ENCODE peak calls at places on chromosomes 3 and 15, in nine cellular contexts. One of them, this sample, is unnamed.

GRCh38 chr3:126540342-126540849 is 16.4 kb downstream of the CHST13 start:
- DNase-seq in choroid plexus epithelial cell: peak
- DNase-seq in esophagus squamous epithelium: no peak
- DNase-seq in astrocyte of the spinal cord: peak
- DNase-seq in ovary: peak
- DNase-seq in cardiac fibroblast: peak
- DNase-seq in upper lobe of right lung: peak
- DNase-seq in tibial artery: peak
- DNase-seq in fibroblast of pulmonary artery: peak
- DNase-seq in this sample: peak

GRCh38 chr3:66836363-66837152 is 161.5 kb upstream of the KBTBD8 start:
- DNase-seq in choroid plexus epithelial cell: peak
- DNase-seq in esophagus squamous epithelium: no peak
- DNase-seq in astrocyte of the spinal cord: peak
- DNase-seq in ovary: no peak
- DNase-seq in cardiac fibroblast: peak
- DNase-seq in upper lobe of right lung: no peak
- DNase-seq in tibial artery: no peak
- DNase-seq in fibroblast of pulmonary artery: peak
- DNase-seq in this sample: no peak

GRCh38 chr15:80494311-80494710 is 90.1 kb downstream of the ARNT2 start:
- DNase-seq in choroid plexus epithelial cell: peak
- DNase-seq in esophagus squamous epithelium: no peak
- DNase-seq in astrocyte of the spinal cord: peak
- DNase-seq in ovary: no peak
- DNase-seq in cardiac fibroblast: peak
- DNase-seq in upper lobe of right lung: no peak
- DNase-seq in tibial artery: no peak
- DNase-seq in fibroblast of pulmonary artery: peak
- DNase-seq in this sample: no peak

GRCh38 chr3:40046149-40046548 is 236.7 kb downstream of the MYRIP start:
- DNase-seq in choroid plexus epithelial cell: no peak
- DNase-seq in esophagus squamous epithelium: no peak
- DNase-seq in astrocyte of the spinal cord: no peak
- DNase-seq in ovary: no peak
- DNase-seq in cardiac fibroblast: no peak
- DNase-seq in upper lobe of right lung: no peak
- DNase-seq in tibial artery: no peak
- DNase-seq in fibroblast of pulmonary artery: no peak
- DNase-seq in this sample: no peak

GRCh38 chr3:23239181-23240068 is 36.3 kb downstream of the UBE2E2 start:
- DNase-seq in choroid plexus epithelial cell: no peak
- DNase-seq in esophagus squamous epithelium: no peak
- DNase-seq in astrocyte of the spinal cord: no peak
- DNase-seq in ovary: no peak
- DNase-seq in cardiac fibroblast: peak
- DNase-seq in upper lobe of right lung: no peak
- DNase-seq in tibial artery: no peak
- DNase-seq in fibroblast of pulmonary artery: peak
- DNase-seq in this sample: no peak

GRCh38 chr15:30924353-30924752 is 20.6 kb downstream of the FAN1 start:
- DNase-seq in choroid plexus epithelial cell: peak
- DNase-seq in esophagus squamous epithelium: no peak
- DNase-seq in astrocyte of the spinal cord: peak
- DNase-seq in ovary: no peak
- DNase-seq in cardiac fibroblast: peak
- DNase-seq in upper lobe of right lung: no peak
- DNase-seq in tibial artery: no peak
- DNase-seq in fibroblast of pulmonary artery: peak
- DNase-seq in this sample: no peak

GRCh38 chr3:196559826-196560225 is 8.5 kb downstream of the WDR53 start:
- DNase-seq in choroid plexus epithelial cell: no peak
- DNase-seq in esophagus squamous epithelium: no peak
- DNase-seq in astrocyte of the spinal cord: no peak
- DNase-seq in ovary: no peak
- DNase-seq in cardiac fibroblast: no peak
- DNase-seq in upper lobe of right lung: no peak
- DNase-seq in tibial artery: no peak
- DNase-seq in fibroblast of pulmonary artery: peak
- DNase-seq in this sample: no peak

GRCh38 chr3:46835486-46835885 is 27.8 kb downstream of the MYL3 start:
- DNase-seq in choroid plexus epithelial cell: no peak
- DNase-seq in esophagus squamous epithelium: no peak
- DNase-seq in astrocyte of the spinal cord: no peak
- DNase-seq in ovary: no peak
- DNase-seq in cardiac fibroblast: no peak
- DNase-seq in upper lobe of right lung: no peak
- DNase-seq in tibial artery: no peak
- DNase-seq in fibroblast of pulmonary artery: no peak
- DNase-seq in this sample: no peak

GRCh38 chr3:57068437-57069089 is 8.1 kb downstream of the SPATA12 start:
- DNase-seq in choroid plexus epithelial cell: peak
- DNase-seq in esophagus squamous epithelium: peak
- DNase-seq in astrocyte of the spinal cord: peak
- DNase-seq in ovary: no peak
- DNase-seq in cardiac fibroblast: peak
- DNase-seq in upper lobe of right lung: no peak
- DNase-seq in tibial artery: peak
- DNase-seq in fibroblast of pulmonary artery: peak
- DNase-seq in this sample: no peak

GRCh38 chr3:186609247-186609868 is 3.5 kb upstream of the AHSG start:
- DNase-seq in choroid plexus epithelial cell: peak
- DNase-seq in esophagus squamous epithelium: no peak
- DNase-seq in astrocyte of the spinal cord: no peak
- DNase-seq in ovary: no peak
- DNase-seq in cardiac fibroblast: peak
- DNase-seq in upper lobe of right lung: no peak
- DNase-seq in tibial artery: no peak
- DNase-seq in fibroblast of pulmonary artery: peak
- DNase-seq in this sample: no peak

GRCh38 chr15:66524801-66525200 is 19.7 kb downstream of the ZWILCH start:
- DNase-seq in choroid plexus epithelial cell: no peak
- DNase-seq in esophagus squamous epithelium: no peak
- DNase-seq in astrocyte of the spinal cord: no peak
- DNase-seq in ovary: no peak
- DNase-seq in cardiac fibroblast: no peak
- DNase-seq in upper lobe of right lung: no peak
- DNase-seq in tibial artery: no peak
- DNase-seq in fibroblast of pulmonary artery: no peak
- DNase-seq in this sample: no peak

GRCh38 chr3:45223889-45224730 is 2.0 kb downstream of the TMEM158 start:
- DNase-seq in choroid plexus epithelial cell: peak
- DNase-seq in esophagus squamous epithelium: no peak
- DNase-seq in astrocyte of the spinal cord: peak
- DNase-seq in ovary: no peak
- DNase-seq in cardiac fibroblast: peak
- DNase-seq in upper lobe of right lung: no peak
- DNase-seq in tibial artery: no peak
- DNase-seq in fibroblast of pulmonary artery: peak
- DNase-seq in this sample: no peak

GRCh38 chr3:114332342-114333179 is 38.7 kb downstream of the TIGIT start:
- DNase-seq in choroid plexus epithelial cell: no peak
- DNase-seq in esophagus squamous epithelium: no peak
- DNase-seq in astrocyte of the spinal cord: no peak
- DNase-seq in ovary: no peak
- DNase-seq in cardiac fibroblast: no peak
- DNase-seq in upper lobe of right lung: no peak
- DNase-seq in tibial artery: no peak
- DNase-seq in fibroblast of pulmonary artery: no peak
- DNase-seq in this sample: no peak

GRCh38 chr3:169659858-169660614 is 3.5 kb downstream of the MECOM start:
- DNase-seq in choroid plexus epithelial cell: no peak
- DNase-seq in esophagus squamous epithelium: no peak
- DNase-seq in astrocyte of the spinal cord: peak
- DNase-seq in ovary: no peak
- DNase-seq in cardiac fibroblast: no peak
- DNase-seq in upper lobe of right lung: no peak
- DNase-seq in tibial artery: no peak
- DNase-seq in fibroblast of pulmonary artery: peak
- DNase-seq in this sample: no peak

GRCh38 chr3:194472290-194472920 is 14.4 kb downstream of the ATP13A3 start:
- DNase-seq in choroid plexus epithelial cell: peak
- DNase-seq in esophagus squamous epithelium: no peak
- DNase-seq in astrocyte of the spinal cord: peak
- DNase-seq in ovary: no peak
- DNase-seq in cardiac fibroblast: peak
- DNase-seq in upper lobe of right lung: no peak
- DNase-seq in tibial artery: no peak
- DNase-seq in fibroblast of pulmonary artery: peak
- DNase-seq in this sample: no peak

GRCh38 chr3:69326821-69327433 is 59.0 kb downstream of the FRMD4B start:
- DNase-seq in choroid plexus epithelial cell: peak
- DNase-seq in esophagus squamous epithelium: no peak
- DNase-seq in astrocyte of the spinal cord: no peak
- DNase-seq in ovary: no peak
- DNase-seq in cardiac fibroblast: peak
- DNase-seq in upper lobe of right lung: no peak
- DNase-seq in tibial artery: no peak
- DNase-seq in fibroblast of pulmonary artery: no peak
- DNase-seq in this sample: no peak

GRCh38 chr15:23038741-23039150 is 623 bp downstream of the TUBGCP5 start:
- DNase-seq in choroid plexus epithelial cell: peak
- DNase-seq in esophagus squamous epithelium: no peak
- DNase-seq in astrocyte of the spinal cord: peak
- DNase-seq in ovary: no peak
- DNase-seq in cardiac fibroblast: peak
- DNase-seq in upper lobe of right lung: no peak
- DNase-seq in tibial artery: no peak
- DNase-seq in fibroblast of pulmonary artery: peak
- DNase-seq in this sample: no peak

GRCh38 chr3:140706360-140706759 is 28.5 kb downstream of the TRIM42 start:
- DNase-seq in choroid plexus epithelial cell: no peak
- DNase-seq in esophagus squamous epithelium: no peak
- DNase-seq in astrocyte of the spinal cord: no peak
- DNase-seq in ovary: no peak
- DNase-seq in cardiac fibroblast: no peak
- DNase-seq in upper lobe of right lung: no peak
- DNase-seq in tibial artery: no peak
- DNase-seq in fibroblast of pulmonary artery: no peak
- DNase-seq in this sample: no peak

GRCh38 chr3:140708815-140709214 is 31.0 kb downstream of the TRIM42 start:
- DNase-seq in choroid plexus epithelial cell: no peak
- DNase-seq in esophagus squamous epithelium: no peak
- DNase-seq in astrocyte of the spinal cord: no peak
- DNase-seq in ovary: no peak
- DNase-seq in cardiac fibroblast: no peak
- DNase-seq in upper lobe of right lung: no peak
- DNase-seq in tibial artery: no peak
- DNase-seq in fibroblast of pulmonary artery: no peak
- DNase-seq in this sample: no peak

GRCh38 chr3:140703496-140703895 is 25.6 kb downstream of the TRIM42 start:
- DNase-seq in choroid plexus epithelial cell: no peak
- DNase-seq in esophagus squamous epithelium: no peak
- DNase-seq in astrocyte of the spinal cord: no peak
- DNase-seq in ovary: no peak
- DNase-seq in cardiac fibroblast: no peak
- DNase-seq in upper lobe of right lung: no peak
- DNase-seq in tibial artery: no peak
- DNase-seq in fibroblast of pulmonary artery: no peak
- DNase-seq in this sample: no peak

GRCh38 chr3:140704733-140705132 is 26.9 kb downstream of the TRIM42 start:
- DNase-seq in choroid plexus epithelial cell: no peak
- DNase-seq in esophagus squamous epithelium: no peak
- DNase-seq in astrocyte of the spinal cord: no peak
- DNase-seq in ovary: no peak
- DNase-seq in cardiac fibroblast: no peak
- DNase-seq in upper lobe of right lung: no peak
- DNase-seq in tibial artery: no peak
- DNase-seq in fibroblast of pulmonary artery: no peak
- DNase-seq in this sample: no peak

GRCh38 chr3:140705954-140706353 is 28.1 kb downstream of the TRIM42 start:
- DNase-seq in choroid plexus epithelial cell: no peak
- DNase-seq in esophagus squamous epithelium: no peak
- DNase-seq in astrocyte of the spinal cord: no peak
- DNase-seq in ovary: no peak
- DNase-seq in cardiac fibroblast: no peak
- DNase-seq in upper lobe of right lung: no peak
- DNase-seq in tibial artery: no peak
- DNase-seq in fibroblast of pulmonary artery: no peak
- DNase-seq in this sample: no peak
- H3K4me3 ChIP-seq in choroid plexus epithelial cell: no peak
- H3K4me3 ChIP-seq in esophagus squamous epithelium: no peak
- H3K4me3 ChIP-seq in astrocyte of the spinal cord: no peak
- H3K4me3 ChIP-seq in ovary: no peak
- H3K4me3 ChIP-seq in cardiac fibroblast: no peak
- H3K4me3 ChIP-seq in upper lobe of right lung: no peak
- H3K4me3 ChIP-seq in tibial artery: no peak
- H3K4me3 ChIP-seq in fibroblast of pulmonary artery: no peak
- H3K4me3 ChIP-seq in this sample: no peak

GRCh38 chr3:109228391-109229080 is 87.8 kb downstream of the DPPA2 start:
- DNase-seq in choroid plexus epithelial cell: no peak
- DNase-seq in esophagus squamous epithelium: no peak
- DNase-seq in astrocyte of the spinal cord: no peak
- DNase-seq in ovary: no peak
- DNase-seq in cardiac fibroblast: no peak
- DNase-seq in upper lobe of right lung: no peak
- DNase-seq in tibial artery: no peak
- DNase-seq in fibroblast of pulmonary artery: no peak
- DNase-seq in this sample: no peak

DNA sequence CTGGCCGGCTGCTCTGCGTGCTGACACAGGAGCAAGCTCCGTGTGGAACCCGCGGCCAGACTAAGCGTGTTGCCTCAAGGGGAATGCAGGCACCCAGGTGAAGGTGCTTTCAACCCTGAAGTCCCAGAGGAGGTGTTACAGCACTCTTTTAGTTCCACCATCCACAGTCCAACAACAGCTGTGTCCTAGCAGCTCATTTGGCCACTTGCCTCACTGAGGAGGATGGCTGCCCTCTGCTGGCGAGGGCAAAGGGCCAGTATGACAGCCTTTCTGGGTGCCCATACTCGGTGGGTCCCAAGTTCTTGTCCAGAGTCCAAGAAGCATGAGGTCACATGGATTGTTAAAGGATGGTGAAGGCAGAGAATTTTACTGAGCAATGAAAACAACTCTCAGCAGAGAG is 87.8 kb downstream of the C3orf85 start:
- DNase-seq in choroid plexus epithelial cell: no peak
- DNase-seq in esophagus squamous epithelium: no peak
- DNase-seq in astrocyte of the spinal cord: no peak
- DNase-seq in ovary: no peak
- DNase-seq in cardiac fibroblast: no peak
- DNase-seq in upper lobe of right lung: no peak
- DNase-seq in tibial artery: no peak
- DNase-seq in fibroblast of pulmonary artery: no peak
- DNase-seq in this sample: no peak
- TF ChIP-seq CTCF in choroid plexus epithelial cell: peak
- TF ChIP-seq CTCF in esophagus squamous epithelium: no peak
- TF ChIP-seq CTCF in astrocyte of the spinal cord: no peak
- TF ChIP-seq CTCF in ovary: no peak
- TF ChIP-seq CTCF in cardiac fibroblast: no peak
- TF ChIP-seq CTCF in upper lobe of right lung: peak
- TF ChIP-seq CTCF in tibial artery: no peak
- TF ChIP-seq CTCF in fibroblast of pulmonary artery: peak
- TF ChIP-seq CTCF in this sample: no peak

GRCh38 chr3:54120657-54121403 is 1.5 kb upstream of the CACNA2D3 start:
- DNase-seq in choroid plexus epithelial cell: peak
- DNase-seq in esophagus squamous epithelium: no peak
- DNase-seq in astrocyte of the spinal cord: no peak
- DNase-seq in ovary: peak
- DNase-seq in cardiac fibroblast: peak
- DNase-seq in upper lobe of right lung: peak
- DNase-seq in tibial artery: no peak
- DNase-seq in fibroblast of pulmonary artery: peak
- DNase-seq in this sample: no peak
- H3K4me3 ChIP-seq in choroid plexus epithelial cell: no peak
- H3K4me3 ChIP-seq in esophagus squamous epithelium: peak
- H3K4me3 ChIP-seq in astrocyte of the spinal cord: no peak
- H3K4me3 ChIP-seq in ovary: peak
- H3K4me3 ChIP-seq in cardiac fibroblast: peak
- H3K4me3 ChIP-seq in upper lobe of right lung: peak
- H3K4me3 ChIP-seq in tibial artery: peak
- H3K4me3 ChIP-seq in fibroblast of pulmonary artery: peak
- H3K4me3 ChIP-seq in this sample: peak

GRCh38 chr3:38960953-38961622 is 90.7 kb downstream of the SCN11A start:
- DNase-seq in choroid plexus epithelial cell: peak
- DNase-seq in esophagus squamous epithelium: no peak
- DNase-seq in astrocyte of the spinal cord: peak
- DNase-seq in ovary: peak
- DNase-seq in cardiac fibroblast: peak
- DNase-seq in upper lobe of right lung: no peak
- DNase-seq in tibial artery: no peak
- DNase-seq in fibroblast of pulmonary artery: peak
- DNase-seq in this sample: no peak
- TF ChIP-seq CTCF in choroid plexus epithelial cell: peak
- TF ChIP-seq CTCF in esophagus squamous epithelium: no peak
- TF ChIP-seq CTCF in astrocyte of the spinal cord: peak
- TF ChIP-seq CTCF in ovary: no peak
- TF ChIP-seq CTCF in cardiac fibroblast: peak
- TF ChIP-seq CTCF in upper lobe of right lung: peak
- TF ChIP-seq CTCF in tibial artery: no peak
- TF ChIP-seq CTCF in fibroblast of pulmonary artery: peak
- TF ChIP-seq CTCF in this sample: no peak

This sample was measured in breast epithelium.